ENCODE peak calls at places on chromosomes 16 and 17, in six cellular contexts. One of them, this sample, is unnamed.

GRCh38 chr17:43373343-43373742 is 25.4 kb upstream of the ARL4D start:
- DNase-seq in psoas muscle: no peak
- DNase-seq in Panc1: no peak
- DNase-seq in Kasumi-1: no peak
- DNase-seq in NCI-H774: no peak
- DNase-seq in stimulated activated CD8-positive, alpha-beta memory T cell treated with anti-CD3 and anti-CD28 coated beads, Interleukin-12 subunit alpha, Interleukin-12 subunit beta, amount 100 ng/mL, for 4 hours: no peak
- DNase-seq in this sample: no peak

GRCh38 chr17:37700881-37701280 is 44.0 kb downstream of the HNF1B start:
- DNase-seq in Kasumi-1: no peak
- DNase-seq in stimulated activated CD8-positive, alpha-beta memory T cell treated with anti-CD3 and anti-CD28 coated beads, Interleukin-12 subunit alpha, Interleukin-12 subunit beta, amount 100 ng/mL, for 4 hours: no peak
- DNase-seq in Panc1: no peak
- DNase-seq in psoas muscle: no peak
- DNase-seq in NCI-H774: no peak
- DNase-seq in this sample: no peak

GRCh38 chr17:14513835-14514234 is 213.0 kb downstream of the HS3ST3B1 start:
- DNase-seq in NCI-H774: no peak
- DNase-seq in Panc1: no peak
- DNase-seq in psoas muscle: no peak
- DNase-seq in Kasumi-1: no peak
- DNase-seq in stimulated activated CD8-positive, alpha-beta memory T cell treated with anti-CD3 and anti-CD28 coated beads, Interleukin-12 subunit alpha, Interleukin-12 subunit beta, amount 100 ng/mL, for 4 hours: no peak
- DNase-seq in this sample: no peak

GRCh38 chr17:40793800-40794199 is 6.0 kb downstream of the KRT28 start:
- DNase-seq in stimulated activated CD8-positive, alpha-beta memory T cell treated with anti-CD3 and anti-CD28 coated beads, Interleukin-12 subunit alpha, Interleukin-12 subunit beta, amount 100 ng/mL, for 4 hours: no peak
- DNase-seq in NCI-H774: no peak
- DNase-seq in Kasumi-1: no peak
- DNase-seq in psoas muscle: no peak
- DNase-seq in Panc1: no peak
- DNase-seq in this sample: no peak

GRCh38 chr16:3458278-3458851 is 14.9 kb downstream of the NAA60 start:
- DNase-seq in NCI-H774: no peak
- DNase-seq in Kasumi-1: no peak
- DNase-seq in Panc1: no peak
- DNase-seq in stimulated activated CD8-positive, alpha-beta memory T cell treated with anti-CD3 and anti-CD28 coated beads, Interleukin-12 subunit alpha, Interleukin-12 subunit beta, amount 100 ng/mL, for 4 hours: no peak
- DNase-seq in psoas muscle: no peak
- DNase-seq in this sample: no peak

GRCh38 chr16:75130150-75130771 is 13.7 kb upstream of the LDHD start:
- DNase-seq in Kasumi-1: no peak
- DNase-seq in psoas muscle: no peak
- DNase-seq in NCI-H774: no peak
- DNase-seq in Panc1: no peak
- DNase-seq in stimulated activated CD8-positive, alpha-beta memory T cell treated with anti-CD3 and anti-CD28 coated beads, Interleukin-12 subunit alpha, Interleukin-12 subunit beta, amount 100 ng/mL, for 4 hours: no peak
- DNase-seq in this sample: no peak

GRCh38 chr17:550776-551175 is 163.9 kb downstream of the VPS53 start:
- DNase-seq in stimulated activated CD8-positive, alpha-beta memory T cell treated with anti-CD3 and anti-CD28 coated beads, Interleukin-12 subunit alpha, Interleukin-12 subunit beta, amount 100 ng/mL, for 4 hours: no peak
- DNase-seq in Panc1: no peak
- DNase-seq in psoas muscle: no peak
- DNase-seq in NCI-H774: no peak
- DNase-seq in Kasumi-1: no peak
- DNase-seq in this sample: no peak

GRCh38 chr17:67194134-67194533 is 50.9 kb downstream of the HELZ start:
- DNase-seq in Kasumi-1: no peak
- DNase-seq in stimulated activated CD8-positive, alpha-beta memory T cell treated with anti-CD3 and anti-CD28 coated beads, Interleukin-12 subunit alpha, Interleukin-12 subunit beta, amount 100 ng/mL, for 4 hours: no peak
- DNase-seq in Panc1: no peak
- DNase-seq in psoas muscle: no peak
- DNase-seq in NCI-H774: no peak
- DNase-seq in this sample: no peak

GRCh38 chr17:390025-390424 is 37.4 kb upstream of the RPH3AL start:
- DNase-seq in Kasumi-1: no peak
- DNase-seq in stimulated activated CD8-positive, alpha-beta memory T cell treated with anti-CD3 and anti-CD28 coated beads, Interleukin-12 subunit alpha, Interleukin-12 subunit beta, amount 100 ng/mL, for 4 hours: no peak
- DNase-seq in Panc1: no peak
- DNase-seq in NCI-H774: no peak
- DNase-seq in psoas muscle: no peak
- DNase-seq in this sample: no peak

GRCh38 chr16:85384831-85385462 is 228.2 kb upstream of the GSE1 start:
- DNase-seq in psoas muscle: peak; percentile 9
- DNase-seq in Panc1: no peak
- DNase-seq in stimulated activated CD8-positive, alpha-beta memory T cell treated with anti-CD3 and anti-CD28 coated beads, Interleukin-12 subunit alpha, Interleukin-12 subunit beta, amount 100 ng/mL, for 4 hours: no peak
- DNase-seq in NCI-H774: no peak
- DNase-seq in Kasumi-1: no peak
- DNase-seq in this sample: no peak

GRCh38 chr16:84585886-84586285 is 32.0 kb downstream of the COTL1 start:
- DNase-seq in psoas muscle: no peak
- DNase-seq in stimulated activated CD8-positive, alpha-beta memory T cell treated with anti-CD3 and anti-CD28 coated beads, Interleukin-12 subunit alpha, Interleukin-12 subunit beta, amount 100 ng/mL, for 4 hours: no peak
- DNase-seq in Kasumi-1: no peak
- DNase-seq in NCI-H774: no peak
- DNase-seq in Panc1: no peak
- DNase-seq in this sample: no peak

GRCh38 chr16:82735176-82735575 is 108.4 kb downstream of the CDH13 start:
- DNase-seq in psoas muscle: peak; percentile 20
- DNase-seq in Panc1: no peak
- DNase-seq in stimulated activated CD8-positive, alpha-beta memory T cell treated with anti-CD3 and anti-CD28 coated beads, Interleukin-12 subunit alpha, Interleukin-12 subunit beta, amount 100 ng/mL, for 4 hours: no peak
- DNase-seq in NCI-H774: no peak
- DNase-seq in Kasumi-1: no peak
- DNase-seq in this sample: no peak

GRCh38 chr16:3625911-3626732 is 14.7 kb upstream of the SLX4 start:
- DNase-seq in stimulated activated CD8-positive, alpha-beta memory T cell treated with anti-CD3 and anti-CD28 coated beads, Interleukin-12 subunit alpha, Interleukin-12 subunit beta, amount 100 ng/mL, for 4 hours: no peak
- DNase-seq in NCI-H774: no peak
- DNase-seq in Kasumi-1: peak; percentile 64
- DNase-seq in Panc1: no peak
- DNase-seq in psoas muscle: no peak
- DNase-seq in this sample: peak; percentile 18

GRCh38 chr16:8492690-8493089 is 97.6 kb downstream of the TMEM114 start:
- DNase-seq in Kasumi-1: no peak
- DNase-seq in psoas muscle: no peak
- DNase-seq in stimulated activated CD8-positive, alpha-beta memory T cell treated with anti-CD3 and anti-CD28 coated beads, Interleukin-12 subunit alpha, Interleukin-12 subunit beta, amount 100 ng/mL, for 4 hours: no peak
- DNase-seq in Panc1: no peak
- DNase-seq in NCI-H774: no peak
- DNase-seq in this sample: no peak

This sample was measured in mesenteric fat pad.